ENCODE peak calls at places on chromosomes 5 and 9, in ten cellular contexts. F is HFF-Myc, B is hepatocyte, Z is kidney, P is ascending aorta, V is WTC11, X is upper lobe of left lung, T is mucosa of descending colon, L is endothelial cell, K is stomach. Q is an unnamed sample.

GRCh38 chr5:111734013-111734412 is 23.0 kb downstream of the NREP start:
- DNase-seq in F (no peak), B (no peak), Z (no peak), P (no peak), V (no peak), X (no peak), T (no peak), L (no peak), K (no peak), Q (no peak)

GRCh38 chr9:110776207-110776606 is 107.6 kb downstream of the MUSK start:
- DNase-seq in F (no peak), B (no peak), Z (no peak), P (no peak), V (no peak), X (no peak), T (no peak), L (no peak), K (no peak), Q (no peak)

GRCh38 chr5:172642046-172642409 is 965 bp downstream of the NEURL1B start:
- DNase-seq in F (no peak), B (no peak), Z (no peak), P (no peak), V (no peak), X (no peak), T (no peak), L (no peak), K (no peak), Q (no peak)

GRCh38 chr5:74938250-74938649 is 72.1 kb upstream of the FAM169A start:
- DNase-seq in F (no peak), B (no peak), Z (no peak), P (no peak), V (no peak), X (no peak), T (no peak), L (no peak), K (no peak), Q (no peak)

GRCh38 chr9:80004687-80005086 is 432.9 kb downstream of the TLE4 start:
- DNase-seq in F (no peak), B (no peak), Z (no peak), P (no peak), V (no peak), X (no peak), T (no peak), L (no peak), K (no peak), Q (no peak)

GRCh38 chr9:89522261-89522978 is 24.5 kb upstream of the SEMA4D start:
- DNase-seq in F (no peak), B (no peak), Z (no peak), P (no peak), V (no peak), X (peak; percentile 78), T (no peak), L (no peak), K (peak; percentile 49), Q (no peak)

GRCh38 chr9:135992486-135993408 is 31.6 kb upstream of the UBAC1 start:
- DNase-seq in F (no peak), B (peak; percentile 93), Z (peak; percentile 97), P (no peak), V (peak; percentile 71), X (peak; percentile 87), T (peak; percentile 80), L (peak; percentile 76), K (peak; percentile 75), Q (peak; percentile 74)

GRCh38 chr5:60727032-60727431 is 27.1 kb upstream of the DEPDC1B start:
- DNase-seq in F (no peak), B (no peak), Z (no peak), P (no peak), V (no peak), X (no peak), T (no peak), L (no peak), K (no peak), Q (no peak)

GRCh38 chr9:93125331-93125894 is 8.6 kb downstream of the NINJ1 start:
- DNase-seq in F (no peak), B (no peak), Z (peak; percentile 26), P (no peak), V (peak; percentile 5), X (no peak), T (peak; percentile 21), L (no peak), K (no peak), Q (no peak)

GRCh38 chr9:16429671-16430070 is 440.8 kb downstream of the BNC2 start:
- DNase-seq in F (no peak), B (no peak), Z (no peak), P (no peak), V (no peak), X (no peak), T (no peak), L (no peak), K (no peak), Q (no peak)

GRCh38 chr5:143644751-143645150 is 167.2 kb upstream of the HMHB1 start:
- DNase-seq in F (no peak), B (no peak), Z (no peak), P (no peak), V (no peak), X (no peak), T (no peak), L (no peak), K (no peak), Q (no peak)

GRCh38 chr5:13866792-13867191 is 77.7 kb downstream of the DNAH5 start:
- DNase-seq in F (peak; percentile 22), B (peak; percentile 68), Z (no peak), P (no peak), V (peak; percentile 62), X (no peak), T (peak; percentile 24), L (peak; percentile 71), K (no peak), Q (no peak)

GRCh38 chr5:62555930-62556329 is 22.7 kb upstream of the LRRC70 start:
- DNase-seq in F (no peak), B (no peak), Z (no peak), P (no peak), V (no peak), X (no peak), T (no peak), L (no peak), K (no peak), Q (no peak)

GRCh38 chr5:41128291-41128690 is 57.1 kb upstream of the MROH2B start:
- DNase-seq in F (no peak), B (no peak), Z (no peak), P (no peak), V (no peak), X (no peak), T (no peak), L (no peak), K (no peak), Q (no peak)

GRCh38 chr9:131860430-131860829 is 120.6 kb upstream of the RAPGEF1 start:
- DNase-seq in F (no peak), B (no peak), Z (no peak), P (no peak), V (no peak), X (no peak), T (no peak), L (no peak), K (no peak), Q (no peak)

GRCh38 chr9:131853434-131853833 is 113.6 kb upstream of the RAPGEF1 start:
- DNase-seq in F (no peak), B (no peak), Z (no peak), P (no peak), V (no peak), X (no peak), T (no peak), L (no peak), K (no peak), Q (no peak)

GRCh38 chr9:131854334-131854733 is 114.5 kb upstream of the RAPGEF1 start:
- DNase-seq in F (no peak), B (no peak), Z (no peak), P (no peak), V (no peak), X (peak; percentile 32), T (no peak), L (no peak), K (no peak), Q (peak; percentile 51)

GRCh38 chr9:131854906-131855504 is 115.1 kb upstream of the RAPGEF1 start:
- DNase-seq in F (no peak), B (no peak), Z (no peak), P (no peak), V (no peak), X (no peak), T (no peak), L (no peak), K (no peak), Q (peak; percentile 69)

GRCh38 chr9:131856105-131856504 is 116.2 kb upstream of the RAPGEF1 start:
- DNase-seq in F (no peak), B (no peak), Z (no peak), P (no peak), V (peak; percentile 78), X (no peak), T (no peak), L (peak; percentile 35), K (no peak), Q (no peak)
- TF ChIP-seq CTCF in F (no peak), B (no peak), Z (no peak), P (no peak), V (peak; percentile 24), X (no peak), T (no peak), L (peak; percentile 48), K (no peak), Q (peak; percentile 27)

GRCh38 chr9:22308177-22308576 is 138.4 kb upstream of the DMRTA1 start:
- DNase-seq in F (no peak), B (no peak), Z (no peak), P (no peak), V (no peak), X (no peak), T (no peak), L (no peak), K (no peak), Q (no peak)
- TF ChIP-seq CTCF in F (no peak), B (no peak), Z (peak; percentile 19), P (no peak), V (no peak), X (no peak), T (no peak), L (peak; percentile 21), K (no peak), Q (peak; percentile 21)

DNA sequence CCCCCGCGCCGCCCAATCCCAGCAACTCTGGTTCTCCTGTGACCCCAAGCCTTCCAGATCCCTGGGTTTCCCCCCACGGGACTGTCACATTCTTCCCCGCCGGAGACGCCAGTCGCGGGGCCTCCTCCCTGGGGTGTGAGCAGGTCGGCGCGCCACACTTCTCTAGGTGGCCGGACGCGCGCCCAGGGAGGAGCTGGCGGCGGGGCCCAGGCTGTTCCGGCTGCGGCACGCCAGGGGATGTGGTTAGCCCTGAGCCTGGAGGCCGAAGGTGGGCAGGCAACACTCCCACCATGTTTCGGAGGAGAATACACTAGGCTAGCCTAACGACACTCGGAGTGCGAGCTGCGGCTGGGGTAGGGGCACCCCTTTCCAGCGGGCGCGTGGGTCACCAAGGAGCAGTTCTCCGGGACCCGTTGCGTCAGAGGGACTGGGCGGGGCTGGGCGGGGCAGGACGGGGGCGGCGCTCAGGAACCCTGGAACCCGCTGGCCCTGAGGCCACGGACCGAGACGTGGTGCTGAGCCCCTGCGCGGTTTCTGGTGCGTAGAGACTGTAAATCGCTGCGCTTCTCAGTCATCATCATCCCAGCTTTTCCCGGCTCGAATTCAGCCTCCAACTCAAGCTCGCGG is at the start of gene SLC27A6:
- DNase-seq in F (no peak), B (peak; percentile 46), Z (peak; percentile 63), P (no peak), V (peak; percentile 66), X (no peak), T (no peak), L (peak; percentile 45), K (no peak), Q (peak; percentile 54)
- TF ChIP-seq CTCF in F (no peak), B (no peak), Z (no peak), P (no peak), V (no peak), X (no peak), T (no peak), L (no peak), K (no peak), Q (no peak)

GRCh38 chr9:69173497-69173890 is 583 bp upstream of the TJP2 start:
- DNase-seq in F (no peak), B (no peak), Z (no peak), P (peak; percentile 23), V (no peak), X (no peak), T (no peak), L (no peak), K (no peak), Q (no peak)
- TF ChIP-seq CTCF in F (no peak), B (no peak), Z (no peak), P (no peak), V (no peak), X (no peak), T (no peak), L (no peak), K (no peak), Q (no peak)